ENCODE peak calls at places on chromosomes 13 and 19, in seven cellular contexts. W, F, D, R, J, H and G are unnamed samples.

GRCh38 chr13:112441779-112442310 is 65.7 kb downstream of the SPACA7 start:
- DNase-seq in W (no peak), F (no peak), D (no peak), R (no peak), J (no peak), H (no peak), G (no peak)

GRCh38 chr13:110285991-110286923 is 20.7 kb downstream of the COL4A1 start:
- DNase-seq in W (no peak), F (no peak), D (no peak), R (no peak), J (no peak), H (no peak), G (no peak)

GRCh38 chr19:47047931-47048399 is 459 bp downstream of the TMEM160 start:
- DNase-seq in W (peak), F (peak), D (peak), R (peak), J (peak), H (peak), G (peak)

GRCh38 chr19:43562698-43563241 is 12.6 kb downstream of the XRCC1 start:
- DNase-seq in W (peak), F (peak), D (peak), R (peak), J (peak), H (peak), G (no peak)

GRCh38 chr19:4291200-4291732 is 10.9 kb downstream of the TMIGD2 start:
- DNase-seq in W (no peak), F (no peak), D (no peak), R (no peak), J (no peak), H (no peak), G (no peak)

GRCh38 chr19:3370214-3370720 is 3.9 kb downstream of the NFIC start:
- DNase-seq in W (peak), F (no peak), D (no peak), R (no peak), J (no peak), H (no peak), G (no peak)

GRCh38 chr13:44399045-44399444 is 25.4 kb downstream of the SERP2 start:
- DNase-seq in W (no peak), F (no peak), D (no peak), R (no peak), J (no peak), H (no peak), G (no peak)

GRCh38 chr13:35923347-35923746 is 207.8 kb downstream of the DCLK1 start:
- DNase-seq in W (peak), F (peak), D (peak), R (no peak), J (no peak), H (peak), G (no peak)

GRCh38 chr13:113088691-113089020 is 16.9 kb upstream of the F7 start:
- DNase-seq in W (no peak), F (no peak), D (no peak), R (no peak), J (no peak), H (no peak), G (no peak)

GRCh38 chr13:109271991-109272454 is 514.4 kb downstream of the IRS2 start:
- DNase-seq in W (peak), F (peak), D (no peak), R (peak), J (no peak), H (peak), G (no peak)

GRCh38 chr13:41916173-41916954 is 44.5 kb downstream of the VWA8 start:
- DNase-seq in W (peak), F (peak), D (peak), R (peak), J (no peak), H (peak), G (no peak)

GRCh38 chr19:7883796-7884570 is 4.3 kb upstream of the LRRC8E start:
- DNase-seq in W (peak), F (peak), D (peak), R (no peak), J (no peak), H (peak), G (no peak)

GRCh38 chr19:38815059-38816001 is 2.6 kb upstream of the LGALS4 start:
- DNase-seq in W (no peak), F (no peak), D (no peak), R (no peak), J (no peak), H (no peak), G (no peak)

GRCh38 chr13:100131863-100132574 is 43.1 kb downstream of the PCCA start:
- DNase-seq in W (peak), F (peak), D (peak), R (no peak), J (no peak), H (peak), G (no peak)

GRCh38 chr19:48484247-48484893 is 15.2 kb downstream of the CYTH2 start:
- DNase-seq in W (no peak), F (no peak), D (no peak), R (no peak), J (no peak), H (no peak), G (no peak)

GRCh38 chr19:57867868-57868492 is 18.3 kb downstream of the ZNF587 start:
- DNase-seq in W (no peak), F (no peak), D (no peak), R (no peak), J (no peak), H (no peak), G (no peak)
- TF ChIP-seq CTCF in W (no peak), F (no peak), D (no peak), R (no peak), J (no peak), H (no peak), G (no peak)

GRCh38 chr19:30376272-30376671 is 4.1 kb downstream of the ZNF536 start:
- DNase-seq in W (no peak), F (no peak), D (no peak), R (no peak), J (peak), H (no peak), G (no peak)
- TF ChIP-seq CTCF in W (no peak), F (no peak), D (no peak), R (no peak), J (no peak), H (no peak), G (no peak)

GRCh38 chr13:86792153-86792651 is 879.0 kb upstream of the SLITRK5 start:
- DNase-seq in W (no peak), F (no peak), D (no peak), R (no peak), J (no peak), H (no peak), G (no peak)
- TF ChIP-seq CTCF in W (no peak), F (peak), D (no peak), R (no peak), J (no peak), H (no peak), G (no peak)

GRCh38 chr19:16571689-16572331 is 405 bp downstream of the SLC35E1 start:
- DNase-seq in W (peak), F (peak), D (no peak), R (peak), J (no peak), H (no peak), G (no peak)
- TF ChIP-seq CTCF in W (no peak), F (no peak), D (no peak), R (no peak), J (no peak), H (no peak), G (no peak)

DNA sequence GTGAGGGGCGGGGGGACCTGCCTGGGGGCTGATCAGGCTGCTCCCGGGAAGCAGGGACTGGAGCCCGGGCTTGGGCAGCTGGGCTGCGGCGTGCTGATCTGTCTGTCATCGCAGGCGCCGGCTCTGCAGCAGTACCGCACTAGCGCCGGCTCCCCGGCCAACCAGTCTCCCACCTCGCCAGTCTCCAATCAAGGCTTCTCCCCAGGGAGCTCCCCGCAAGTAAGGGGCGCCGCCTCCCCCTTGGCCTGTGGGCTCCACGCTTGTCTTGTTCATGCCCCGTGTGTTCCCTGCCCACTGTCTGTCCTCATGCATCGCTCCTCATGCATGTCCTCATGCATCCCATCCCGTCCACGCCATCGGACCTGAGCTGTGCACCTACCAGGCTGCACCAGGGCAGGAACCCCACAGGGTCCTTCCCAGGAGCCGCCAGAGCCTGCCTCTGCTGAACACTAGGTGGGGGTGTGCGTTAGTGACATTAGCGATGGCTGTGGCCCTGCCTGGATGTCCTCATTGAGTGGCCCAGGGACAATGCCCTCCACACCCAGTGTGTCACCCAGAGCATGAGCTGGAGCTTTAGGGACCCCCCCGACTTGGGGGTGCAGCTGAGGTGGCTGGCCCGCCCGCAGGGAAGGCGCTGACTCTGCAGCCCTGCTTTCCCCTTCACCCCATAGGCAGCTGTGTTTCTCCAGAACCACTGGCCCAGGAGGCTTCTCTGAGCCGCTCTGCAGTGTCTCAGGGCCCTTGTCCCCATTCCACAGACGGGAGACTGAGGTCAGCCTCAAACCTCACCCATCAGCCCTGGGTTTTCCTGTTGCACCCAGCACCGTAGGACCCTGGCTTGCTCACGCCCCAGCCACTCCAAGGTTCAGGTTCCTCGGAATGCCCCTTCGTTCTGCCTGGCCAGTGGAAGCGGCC is 19.5 kb downstream of the COMP start:
- DNase-seq in W (no peak), F (no peak), D (no peak), R (peak), J (no peak), H (no peak), G (no peak)
- TF ChIP-seq CTCF in W (peak), F (peak), D (peak), R (peak), J (no peak), H (peak), G (peak)

GRCh38 chr13:54758795-54759194 is 1730.2 kb downstream of the OLFM4 start:
- DNase-seq in W (no peak), F (no peak), D (no peak), R (no peak), J (no peak), H (no peak), G (no peak)
- TF ChIP-seq CTCF in W (no peak), F (no peak), D (no peak), R (no peak), J (no peak), H (no peak), G (no peak)

DNA sequence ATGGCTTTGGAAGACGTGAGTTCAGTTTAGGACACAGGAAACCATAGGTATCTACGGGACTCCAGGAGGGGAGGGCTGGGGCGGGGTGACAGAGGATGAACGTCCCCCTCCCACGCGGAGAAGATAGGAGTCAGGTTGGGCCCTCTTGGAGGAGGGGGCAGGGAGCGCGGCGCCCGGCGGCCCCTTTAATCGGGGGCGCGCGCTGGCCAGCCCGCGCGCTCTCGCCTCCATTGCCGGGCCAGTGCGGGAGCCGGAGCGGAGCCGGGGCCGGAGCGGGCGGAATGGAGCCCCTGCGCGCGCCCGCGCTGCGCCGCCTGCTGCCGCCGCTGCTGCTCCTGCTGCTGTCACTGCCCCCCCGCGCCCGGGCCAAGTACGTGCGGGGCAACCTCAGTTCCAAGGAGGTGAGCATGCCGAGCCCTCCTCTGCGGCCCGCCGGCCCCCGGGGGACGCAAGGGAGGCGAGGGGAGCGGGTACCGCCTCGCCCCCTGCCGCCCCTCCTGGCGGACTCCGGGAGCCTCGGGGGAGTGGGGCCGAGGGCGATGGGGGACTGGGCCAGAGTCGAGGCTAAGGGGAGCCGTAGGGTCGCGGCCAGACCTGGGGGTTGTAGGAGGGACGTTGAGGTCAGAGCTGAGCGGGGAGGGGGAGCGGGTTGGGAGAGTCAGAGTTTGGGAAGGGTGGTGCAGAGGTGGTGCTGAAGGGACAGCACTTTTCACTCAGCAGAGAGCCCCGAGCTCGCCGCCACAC is at the start of gene TMEM145:
- DNase-seq in W (peak), F (peak), D (no peak), R (peak), J (no peak), H (peak), G (peak)
- TF ChIP-seq CTCF in W (no peak), F (no peak), D (peak), R (peak), J (no peak), H (no peak), G (peak)